ENCODE peak calls at places on chromosomes 1 and 21, in five cellular contexts. B is brain microvascular endothelial cell; T is activated effector memory CD4-positive, alpha-beta T cell treated with Interleukin-2 at 50 U/mL for 16 hours; U is RWPE1; W is stimulated activated CD4-positive, alpha-beta T cell treated with anti-CD3 and anti-CD28 coated beads, Interleukin-4, amount 100 ng/mL, for 24 hours. S is an unnamed sample.
A peak's percentile ranks its signal among the peaks of the same experiment; 100 is the strongest.

GRCh38 chr21:15062566-15062965 is 2.2 kb downstream of the NRIP1 start:
- DNase-seq in B (no peak), T (no peak), U (peak; percentile 4), W (no peak), S (no peak)

GRCh38 chr1:76075188-76075489 is 593 bp downstream of the ST6GALNAC3 start:
- DNase-seq in U (no peak), T (no peak), B (no peak), W (no peak), S (no peak)

GRCh38 chr1:167862432-167863076 is 51.4 kb downstream of the ADCY10 start:
- DNase-seq in W (no peak), T (no peak), U (no peak), B (peak; percentile 22), S (no peak)

GRCh38 chr1:91885331-91885715 is 628 bp downstream of the TGFBR3 start:
- DNase-seq in T (peak; percentile 17), U (no peak), W (peak; percentile 13), B (peak; percentile 8), S (peak; percentile 61)

GRCh38 chr1:37394574-37395464 is 79.6 kb upstream of the ZC3H12A start:
- DNase-seq in U (no peak), W (no peak), T (no peak), B (no peak), S (no peak)

GRCh38 chr1:241637604-241638003 is 2.6 kb downstream of the CHML start:
- DNase-seq in T (no peak), W (no peak), U (no peak), B (no peak), S (no peak)

GRCh38 chr1:151416231-151416630 is 16.9 kb downstream of the PSMB4 start:
- DNase-seq in B (peak; percentile 47), W (no peak), T (no peak), U (no peak), S (no peak)

GRCh38 chr1:218344814-218345672 is at the start of gene TGFB2:
- DNase-seq in T (no peak), B (peak; percentile 90), W (no peak), U (peak; percentile 26), S (peak; percentile 30)

GRCh38 chr21:14766241-14766640 is 220.1 kb upstream of the SAMSN1 start:
- DNase-seq in W (no peak), U (no peak), T (no peak), B (no peak), S (no peak)

GRCh38 chr1:162135271-162135775 is 65.8 kb downstream of the NOS1AP start:
- DNase-seq in W (no peak), B (no peak), U (no peak), T (no peak), S (no peak)

GRCh38 chr1:166952002-166952746 is 23.2 kb downstream of the ILDR2 start:
- DNase-seq in B (peak; percentile 86), W (no peak), T (no peak), U (peak; percentile 42), S (no peak)

GRCh38 chr1:201011616-201012015 is 11.9 kb downstream of the KIF21B start:
- DNase-seq in T (no peak), B (no peak), U (no peak), W (no peak), S (no peak)

GRCh38 chr1:217456261-217456660 is 174.6 kb downstream of the GPATCH2 start:
- DNase-seq in B (no peak), W (no peak), U (no peak), T (no peak), S (no peak)

GRCh38 chr1:53541761-53542550 is 82.8 kb downstream of the DMRTB1 start:
- DNase-seq in U (peak; percentile 64), T (no peak), W (no peak), B (peak; percentile 56), S (peak; percentile 52)

GRCh38 chr1:90201467-90202358 is 206.8 kb downstream of the ZNF326 start:
- DNase-seq in B (no peak), T (no peak), U (no peak), W (no peak), S (no peak)

GRCh38 chr1:176802316-176802715 is 339.3 kb downstream of the PAPPA2 start:
- DNase-seq in W (no peak), B (no peak), T (no peak), U (no peak), S (no peak)

GRCh38 chr1:22326931-22327330 is 124.7 kb upstream of the ZBTB40 start:
- DNase-seq in T (no peak), W (no peak), U (no peak), B (no peak), S (no peak)

GRCh38 chr1:28973850-28974841 is 59.8 kb downstream of the EPB41 start:
- DNase-seq in W (no peak), T (no peak), B (no peak), U (no peak), S (no peak)

GRCh38 chr1:169107673-169108160 is 1.2 kb downstream of the ATP1B1 start:
- DNase-seq in B (peak; percentile 60), U (no peak), W (peak; percentile 38), T (no peak), S (no peak)

GRCh38 chr1:234515411-234515810 is 36.4 kb upstream of the TARBP1 start:
- DNase-seq in B (peak; percentile 27), U (no peak), T (no peak), W (no peak), S (no peak)

GRCh38 chr1:178959543-178960460 is 65.9 kb upstream of the FAM20B start:
- DNase-seq in W (peak; percentile 4), U (no peak), T (no peak), B (no peak), S (no peak)

GRCh38 chr1:3060601-3061551 is 8.1 kb upstream of the PRDM16 start:
- DNase-seq in U (peak; percentile 18), B (no peak), T (no peak), W (no peak), S (no peak)

GRCh38 chr1:23421752-23422312 is 2.7 kb downstream of the TCEA3 start:
- DNase-seq in T (no peak), U (no peak), B (peak; percentile 21), W (no peak), S (no peak)

GRCh38 chr1:204150702-204151561 is 912 bp downstream of the ETNK2 start:
- DNase-seq in W (no peak), U (peak; percentile 60), T (no peak), B (no peak), S (no peak)

GRCh38 chr1:16630661-16631247 is 17.4 kb upstream of the NBPF1 start:
- DNase-seq in T (no peak), B (no peak), W (no peak), U (no peak), S (peak; percentile 55)

GRCh38 chr1:13664451-13664850 is 35.5 kb upstream of the PRDM2 start:
- DNase-seq in B (no peak), W (no peak), U (peak; percentile 44), T (no peak), S (no peak)

GRCh38 chr1:217907504-217907903 is 276.4 kb downstream of the SPATA17 start:
- DNase-seq in B (no peak), W (no peak), U (peak; percentile 23), T (no peak), S (no peak)

GRCh38 chr1:237309595-237310118 is 267.7 kb downstream of the RYR2 start:
- DNase-seq in W (no peak), U (no peak), B (no peak), T (no peak), S (no peak)

GRCh38 chr1:71600023-71600422 is 519.2 kb upstream of the ZRANB2 start:
- DNase-seq in B (no peak), T (no peak), U (no peak), W (no peak), S (no peak)

GRCh38 chr1:219582310-219582709 is 30.6 kb downstream of the ZC3H11B start:
- DNase-seq in B (peak; percentile 48), W (no peak), T (no peak), U (no peak), S (no peak)

GRCh38 chr1:200346744-200347143 is 63.1 kb downstream of the ZNF281 start:
- DNase-seq in U (no peak), W (no peak), B (no peak), T (no peak), S (no peak)

GRCh38 chr1:215672482-215672881 is 105.4 kb downstream of the KCTD3 start:
- DNase-seq in U (no peak), W (no peak), T (no peak), B (no peak), S (no peak)